ENCODE peak calls at places on chromosomes 5 and 9, in ten cellular contexts. A is mammary epithelial cell, U is neural progenitor cell, R is endodermal cell, L is endothelial cell of umbilical vein, C is stomach, I is GM23338, H is transverse colon, T is pancreas, W is AG04450. K is an unnamed sample. For H3K27me3, the result is how much of the 10 kb centered on the place peaks cover.

GRCh38 chr5:50751064-50751657 is 84.7 kb downstream of the PARP8 start:
- DNase-seq in A (peak), U (peak), R (peak), L (no peak), C (no peak), I (peak), H (peak), T (no peak), W (peak), K (peak)

GRCh38 chr9:137084526-137084925 is 2.3 kb upstream of the MAN1B1 start:
- DNase-seq in A (peak), U (no peak), R (no peak), L (no peak), C (no peak), I (no peak), H (no peak), T (no peak), W (no peak), K (peak)

GRCh38 chr9:98201749-98202148 is 9.3 kb upstream of the CORO2A start:
- DNase-seq in A (no peak), U (no peak), R (no peak), L (no peak), C (no peak), I (no peak), H (no peak), T (no peak), W (no peak), K (no peak)

GRCh38 chr5:133668458-133668857 is 56.1 kb upstream of the FSTL4 start:
- DNase-seq in A (no peak), U (no peak), R (no peak), L (no peak), C (no peak), I (no peak), H (no peak), T (no peak), W (no peak), K (no peak)

GRCh38 chr5:177094224-177095087 is 7.7 kb downstream of the FGFR4 start:
- DNase-seq in A (no peak), U (peak), R (no peak), L (no peak), C (peak), I (no peak), H (peak), T (peak), W (peak), K (no peak)

GRCh38 chr5:60993875-60994571 is 49.0 kb downstream of the NDUFAF2 start:
- DNase-seq in A (no peak), U (no peak), R (no peak), L (no peak), C (no peak), I (no peak), H (no peak), T (no peak), W (no peak), K (no peak)

GRCh38 chr9:1429328-1429727 is 379.2 kb downstream of the DMRT2 start:
- DNase-seq in A (no peak), U (no peak), R (peak), L (no peak), C (no peak), I (peak), H (peak), T (peak), W (no peak), K (peak)

GRCh38 chr5:28808967-28809810 is 1770.8 kb upstream of the CDH9 start:
- DNase-seq in A (no peak), U (no peak), R (peak), L (no peak), C (no peak), I (no peak), H (no peak), T (no peak), W (no peak), K (no peak)

GRCh38 chr9:136147890-136148714 is 29.4 kb upstream of the TMEM250 start:
- DNase-seq in A (no peak), U (peak), R (no peak), L (no peak), C (no peak), I (no peak), H (no peak), T (no peak), W (no peak), K (no peak)

GRCh38 chr9:122213589-122214413 is 15.0 kb downstream of the LHX6 start:
- DNase-seq in A (peak), U (peak), R (peak), L (no peak), C (peak), I (peak), H (peak), T (peak), W (no peak), K (peak)

GRCh38 chr5:154985126-154985525 is 28.4 kb upstream of the KIF4B start:
- DNase-seq in A (no peak), U (no peak), R (no peak), L (no peak), C (no peak), I (no peak), H (no peak), T (no peak), W (no peak), K (no peak)

GRCh38 chr9:79120533-79121315 is 451.0 kb upstream of the TLE4 start:
- DNase-seq in A (no peak), U (no peak), R (no peak), L (no peak), C (no peak), I (peak), H (no peak), T (no peak), W (no peak), K (no peak)

GRCh38 chr5:9058161-9058560 is 487.7 kb downstream of the SEMA5A start:
- DNase-seq in A (peak), U (no peak), R (no peak), L (no peak), C (no peak), I (no peak), H (no peak), T (no peak), W (no peak), K (peak)

GRCh38 chr9:111094433-111095421 is 56.5 kb upstream of the LPAR1 start:
- DNase-seq in A (peak), U (no peak), R (no peak), L (no peak), C (no peak), I (no peak), H (peak), T (no peak), W (peak), K (peak)

GRCh38 chr5:122292357-122292756 is 19.7 kb upstream of the SNCAIP start:
- DNase-seq in A (no peak), U (no peak), R (no peak), L (peak), C (no peak), I (no peak), H (no peak), T (no peak), W (peak), K (no peak)

GRCh38 chr5:154575869-154576806 is 98.1 kb upstream of the HAND1 start:
- DNase-seq in A (no peak), U (no peak), R (no peak), L (no peak), C (no peak), I (peak), H (no peak), T (no peak), W (no peak), K (peak)

GRCh38 chr5:95238560-95239325 is 46.2 kb downstream of the MCTP1 start:
- DNase-seq in A (peak), U (no peak), R (no peak), L (peak), C (no peak), I (no peak), H (no peak), T (no peak), W (no peak), K (peak)
- TF ChIP-seq CTCF in A (peak), U (peak), R (peak), L (peak), C (no peak), I (peak), H (no peak), T (no peak), W (peak), K (peak)

DNA sequence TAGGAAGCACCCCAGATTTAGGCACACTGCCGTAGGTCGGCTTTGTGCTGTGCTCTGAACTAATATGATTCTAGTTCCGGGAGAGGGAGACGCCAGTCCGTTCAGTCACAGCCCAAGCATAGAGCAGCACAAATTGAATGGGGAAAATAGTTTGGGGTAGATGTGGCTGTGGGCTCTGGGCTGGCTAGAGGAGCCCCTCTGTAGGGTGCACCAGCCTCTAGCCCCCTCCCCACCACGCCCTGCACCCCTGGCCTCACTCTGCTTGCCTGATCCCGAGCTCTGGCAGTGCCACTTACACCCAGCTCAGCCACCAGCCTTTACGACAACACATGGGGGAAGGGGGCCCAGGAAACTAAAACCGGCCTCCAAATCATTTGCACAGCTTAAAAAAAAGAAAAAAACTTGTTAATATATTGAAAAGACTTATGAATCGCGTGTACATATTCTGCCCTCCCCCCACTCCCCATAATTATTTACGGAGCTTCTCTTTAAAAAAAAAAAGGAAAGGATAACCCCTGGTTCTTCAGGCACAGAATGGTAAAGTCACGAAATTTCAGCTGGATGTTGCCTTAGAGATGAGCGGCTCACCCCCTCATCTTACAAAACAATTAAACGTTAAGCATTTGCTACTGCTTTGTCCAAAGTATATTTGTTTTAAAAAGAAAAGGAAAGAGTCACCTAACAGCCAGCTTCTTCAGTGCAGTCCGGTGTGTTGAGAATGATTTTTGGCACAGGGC is 3.4 kb downstream of the LMX1B start:
- DNase-seq in A (peak), U (no peak), R (no peak), L (no peak), C (no peak), I (peak), H (no peak), T (no peak), W (no peak), K (no peak)
- H3K27me3 ChIP-seq in A (under half), U (half or more), R (half or more), L (half or more), C (half or more), I (half or more), H (half or more), T (under half), W (half or more), K (under half)

GRCh38 chr9:130054820-130055219 is 1.1 kb downstream of the GPR107 start:
- DNase-seq in A (no peak), U (no peak), R (no peak), L (no peak), C (no peak), I (no peak), H (no peak), T (no peak), W (no peak), K (no peak)
- H3K4me3 ChIP-seq in A (peak), U (peak), R (peak), L (peak), C (peak), I (peak), H (no peak), T (peak), W (peak), K (peak)

GRCh38 chr5:72849546-72849945 is 33.1 kb downstream of the TNPO1 start:
- DNase-seq in A (peak), U (no peak), R (no peak), L (no peak), C (no peak), I (no peak), H (no peak), T (no peak), W (no peak), K (no peak)

GRCh38 chr5:72847439-72847838 is 31.0 kb downstream of the TNPO1 start:
- DNase-seq in A (no peak), U (no peak), R (no peak), L (no peak), C (no peak), I (no peak), H (no peak), T (no peak), W (no peak), K (no peak)

GRCh38 chr5:72850113-72850512 is 33.7 kb downstream of the TNPO1 start:
- DNase-seq in A (no peak), U (no peak), R (no peak), L (no peak), C (no peak), I (no peak), H (no peak), T (no peak), W (no peak), K (no peak)

GRCh38 chr5:72847989-72848473 is 31.6 kb downstream of the TNPO1 start:
- DNase-seq in A (peak), U (peak), R (peak), L (peak), C (peak), I (peak), H (peak), T (peak), W (peak), K (peak)

GRCh38 chr5:72848474-72849428 is 32.3 kb downstream of the TNPO1 start:
- DNase-seq in A (peak), U (peak), R (peak), L (peak), C (peak), I (peak), H (peak), T (peak), W (no peak), K (peak)
- TF ChIP-seq CTCF in A (no peak), U (no peak), R (no peak), L (no peak), C (no peak), I (no peak), H (no peak), T (no peak), W (no peak), K (no peak)

GRCh38 chr5:2388005-2388361 is 363.5 kb downstream of the IRX2 start:
- DNase-seq in A (no peak), U (no peak), R (peak), L (no peak), C (no peak), I (no peak), H (no peak), T (no peak), W (no peak), K (no peak)

GRCh38 chr5:2391566-2391965 is 359.9 kb downstream of the IRX2 start:
- DNase-seq in A (no peak), U (no peak), R (no peak), L (no peak), C (no peak), I (no peak), H (no peak), T (no peak), W (no peak), K (no peak)

GRCh38 chr5:2383678-2384025 is 367.8 kb downstream of the IRX2 start:
- DNase-seq in A (no peak), U (no peak), R (no peak), L (no peak), C (no peak), I (no peak), H (no peak), T (no peak), W (no peak), K (no peak)

GRCh38 chr5:2391021-2391420 is 360.5 kb downstream of the IRX2 start:
- DNase-seq in A (no peak), U (no peak), R (no peak), L (no peak), C (no peak), I (no peak), H (no peak), T (no peak), W (no peak), K (no peak)

DNA sequence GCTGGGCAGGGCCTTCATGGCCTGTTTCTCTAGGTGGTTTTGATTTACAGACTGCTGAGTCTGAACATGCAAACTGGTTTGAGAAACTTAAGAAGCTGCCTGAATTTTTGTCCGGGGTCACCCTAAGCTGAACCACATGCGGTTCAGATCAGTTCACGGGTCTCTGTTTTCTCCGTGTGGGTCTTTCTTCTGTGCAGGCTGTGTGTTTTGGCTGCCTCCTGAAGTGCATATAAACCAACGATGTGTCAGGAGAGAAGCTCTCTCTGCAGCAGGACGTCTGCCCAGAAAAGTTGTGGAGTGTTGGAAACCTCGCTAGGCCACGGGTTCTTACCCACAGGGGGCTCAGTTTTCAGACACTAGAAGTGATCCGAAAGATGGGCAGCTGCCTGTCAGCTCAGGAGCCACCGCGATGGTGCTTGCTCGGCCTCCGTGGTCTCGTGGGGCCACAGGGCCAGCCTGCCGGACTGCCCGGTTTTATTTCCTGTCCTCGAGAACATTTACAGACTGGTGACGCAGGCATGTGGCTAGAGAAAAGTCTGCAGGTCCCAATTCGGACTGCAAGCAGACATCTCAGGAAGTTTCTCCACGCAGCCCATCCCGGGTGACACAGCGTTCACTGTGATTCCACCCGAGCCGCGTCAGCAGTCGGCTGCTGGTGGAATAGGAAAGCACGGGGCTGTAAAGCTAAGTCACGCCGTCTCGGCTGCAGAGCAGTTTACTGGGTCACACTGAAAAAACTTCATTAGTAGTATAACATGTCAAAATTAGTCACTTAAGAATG is 364.1 kb downstream of the IRX2 start:
- DNase-seq in A (no peak), U (no peak), R (peak), L (no peak), C (no peak), I (no peak), H (no peak), T (no peak), W (no peak), K (no peak)
- H3K27me3 ChIP-seq in A (under half), U (under half), R (under half), L (under half), C (under half), I (under half), H (under half), T (under half), W (under half), K (under half)